ENCODE peak calls at places on chromosomes 11 and 22, in eight cellular contexts. U, M, X, W, F, R, C and S are unnamed samples.

GRCh38 chr11:43904737-43905515 is 24.3 kb downstream of the ALKBH3 start:
- DNase-seq in U (no peak), M (no peak), X (peak), W (peak), F (no peak), R (peak), C (no peak), S (no peak)

GRCh38 chr22:46052801-46053562 is 76.0 kb upstream of the WNT7B start:
- DNase-seq in U (peak), M (peak), X (peak), W (no peak), F (no peak), R (no peak), C (no peak), S (no peak)

GRCh38 chr11:59114344-59114743 is 7.3 kb downstream of the FAM111B start:
- DNase-seq in U (no peak), M (no peak), X (no peak), W (no peak), F (no peak), R (no peak), C (no peak), S (no peak)

GRCh38 chr11:61797263-61797944 is 4.7 kb downstream of the FEN1 start:
- DNase-seq in U (peak), M (peak), X (peak), W (peak), F (no peak), R (peak), C (peak), S (peak)

GRCh38 chr11:91997178-91997577 is 227.4 kb upstream of the FAT3 start:
- DNase-seq in U (no peak), M (no peak), X (no peak), W (no peak), F (no peak), R (no peak), C (no peak), S (no peak)

GRCh38 chr11:67584205-67584880 is 731 bp downstream of the GSTP1 start:
- DNase-seq in U (peak), M (peak), X (peak), W (no peak), F (no peak), R (no peak), C (peak), S (no peak)

GRCh38 chr11:15826826-15827225 is 529.5 kb downstream of the SOX6 start:
- DNase-seq in U (peak), M (peak), X (peak), W (peak), F (no peak), R (no peak), C (peak), S (no peak)

GRCh38 chr11:82845336-82846036 is 54.7 kb downstream of the PRCP start:
- DNase-seq in U (no peak), M (no peak), X (no peak), W (no peak), F (no peak), R (no peak), C (no peak), S (no peak)

GRCh38 chr11:118530180-118530682 is 761 bp upstream of the TMEM25 start:
- DNase-seq in U (peak), M (no peak), X (peak), W (no peak), F (no peak), R (no peak), C (no peak), S (no peak)

GRCh38 chr11:17014774-17015638 is 792 bp upstream of the PLEKHA7 start:
- DNase-seq in U (peak), M (peak), X (peak), W (peak), F (no peak), R (no peak), C (no peak), S (peak)

GRCh38 chr11:78429209-78429608 is 11.6 kb upstream of the GAB2 start:
- DNase-seq in U (no peak), M (no peak), X (no peak), W (no peak), F (no peak), R (no peak), C (no peak), S (no peak)

GRCh38 chr11:47233989-47234668 is 14.5 kb downstream of the ACP2 start:
- DNase-seq in U (no peak), M (no peak), X (peak), W (peak), F (no peak), R (no peak), C (no peak), S (no peak)

GRCh38 chr11:66529655-66530054 is 16.2 kb downstream of the ZDHHC24 start:
- DNase-seq in U (no peak), M (no peak), X (no peak), W (no peak), F (no peak), R (no peak), C (no peak), S (no peak)

GRCh38 chr22:19756288-19757128 is 4.1 kb upstream of the TBX1 start:
- DNase-seq in U (peak), M (peak), X (no peak), W (no peak), F (no peak), R (no peak), C (no peak), S (no peak)